ENCODE peak calls at places on chromosomes 5 and 9, in seven cellular contexts. J is adrenal gland, D is uterus, M is upper lobe of right lung, Y is right atrium auricular region, O is endothelial cell, V is epithelial cell of esophagus. H is an unnamed sample.

GRCh38 chr9:72925891-72926290 is 27.0 kb downstream of the ALDH1A1 start:
- DNase-seq in J (no peak), D (no peak), M (no peak), Y (no peak), O (no peak), V (no peak), H (no peak)

GRCh38 chr5:1390333-1390732 is 45.4 kb upstream of the CLPTM1L start:
- DNase-seq in J (no peak), D (no peak), M (no peak), Y (no peak), O (no peak), V (no peak), H (no peak)

GRCh38 chr9:11708899-11709298 is 984.3 kb upstream of the TYRP1 start:
- DNase-seq in J (no peak), D (no peak), M (no peak), Y (no peak), O (no peak), V (no peak), H (no peak)

GRCh38 chr5:91095786-91096380 is 287.2 kb downstream of the ARRDC3 start:
- DNase-seq in J (no peak), D (no peak), M (no peak), Y (no peak), O (no peak), V (no peak), H (no peak)

GRCh38 chr9:117343416-117343815 is 71.4 kb downstream of the ASTN2 start:
- DNase-seq in J (no peak), D (no peak), M (no peak), Y (no peak), O (no peak), V (peak), H (no peak)

GRCh38 chr9:17793713-17794622 is 215.1 kb downstream of the SH3GL2 start:
- DNase-seq in J (peak), D (no peak), M (no peak), Y (no peak), O (no peak), V (peak), H (no peak)

GRCh38 chr5:95861221-95861857 is 38.8 kb upstream of the GLRX start:
- DNase-seq in J (peak), D (peak), M (peak), Y (peak), O (no peak), V (peak), H (no peak)

GRCh38 chr5:38755171-38755570 is 90.6 kb upstream of the OSMR start:
- DNase-seq in J (no peak), D (no peak), M (no peak), Y (no peak), O (no peak), V (peak), H (no peak)

GRCh38 chr5:37198842-37199241 is 50.3 kb downstream of the CPLANE1 start:
- DNase-seq in J (no peak), D (no peak), M (no peak), Y (no peak), O (no peak), V (peak), H (no peak)

GRCh38 chr9:6413365-6414263 is 615 bp downstream of the UHRF2 start:
- DNase-seq in J (no peak), D (no peak), M (peak), Y (no peak), O (peak), V (peak), H (peak)

GRCh38 chr5:126267435-126267834 is 155.8 kb upstream of the GRAMD2B start:
- DNase-seq in J (no peak), D (no peak), M (no peak), Y (no peak), O (no peak), V (peak), H (no peak)

GRCh38 chr5:90017236-90017635 is 392.3 kb downstream of the CETN3 start:
- DNase-seq in J (no peak), D (no peak), M (no peak), Y (no peak), O (no peak), V (no peak), H (no peak)

GRCh38 chr9:90900130-90900529 is 98.5 kb downstream of the SYK start:
- DNase-seq in J (no peak), D (no peak), M (no peak), Y (no peak), O (no peak), V (no peak), H (no peak)

GRCh38 chr5:98309785-98310566 is 463.5 kb upstream of the RGMB start:
- DNase-seq in J (no peak), D (no peak), M (no peak), Y (no peak), O (peak), V (peak), H (peak)

GRCh38 chr5:139635606-139636206 is 12.4 kb upstream of the CXXC5 start:
- DNase-seq in J (peak), D (peak), M (peak), Y (peak), O (peak), V (peak), H (no peak)

GRCh38 chr9:86126998-86127972 is 27.9 kb upstream of the GOLM1 start:
- DNase-seq in J (peak), D (no peak), M (peak), Y (peak), O (peak), V (peak), H (peak)

GRCh38 chr5:109645591-109646236 is 44.0 kb upstream of the MAN2A1 start:
- DNase-seq in J (no peak), D (no peak), M (no peak), Y (no peak), O (no peak), V (no peak), H (peak)

GRCh38 chr9:77486968-77487367 is 161.2 kb downstream of the GNA14 start:
- DNase-seq in J (no peak), D (no peak), M (no peak), Y (no peak), O (no peak), V (peak), H (no peak)

GRCh38 chr9:31916591-31917223 is 467.7 kb upstream of the ACO1 start:
- DNase-seq in J (no peak), D (no peak), M (no peak), Y (no peak), O (peak), V (peak), H (no peak)

GRCh38 chr5:64285188-64286130 is 119.8 kb downstream of the RNF180 start:
- DNase-seq in J (no peak), D (no peak), M (peak), Y (no peak), O (no peak), V (no peak), H (no peak)

GRCh38 chr5:177516601-177517568 is at the start of gene DDX41:
- DNase-seq in J (peak), D (peak), M (peak), Y (peak), O (peak), V (peak), H (peak)
- TF ChIP-seq CTCF in J (no peak), D (no peak), M (no peak), Y (peak), O (no peak), V (no peak), H (no peak)

GRCh38 chr5:72954389-72954788 is 1.5 kb upstream of the FCHO2 start:
- DNase-seq in J (no peak), D (no peak), M (no peak), Y (no peak), O (no peak), V (no peak), H (no peak)

GRCh38 chr5:72949481-72949880 is 6.4 kb upstream of the FCHO2 start:
- DNase-seq in J (no peak), D (no peak), M (no peak), Y (no peak), O (no peak), V (peak), H (no peak)

GRCh38 chr5:72955768-72956323 is at the start of gene FCHO2:
- DNase-seq in J (peak), D (peak), M (peak), Y (peak), O (peak), V (peak), H (peak)

GRCh38 chr5:72955143-72955767 is 586 bp upstream of the FCHO2 start:
- DNase-seq in J (peak), D (no peak), M (peak), Y (peak), O (peak), V (peak), H (no peak)

DNA sequence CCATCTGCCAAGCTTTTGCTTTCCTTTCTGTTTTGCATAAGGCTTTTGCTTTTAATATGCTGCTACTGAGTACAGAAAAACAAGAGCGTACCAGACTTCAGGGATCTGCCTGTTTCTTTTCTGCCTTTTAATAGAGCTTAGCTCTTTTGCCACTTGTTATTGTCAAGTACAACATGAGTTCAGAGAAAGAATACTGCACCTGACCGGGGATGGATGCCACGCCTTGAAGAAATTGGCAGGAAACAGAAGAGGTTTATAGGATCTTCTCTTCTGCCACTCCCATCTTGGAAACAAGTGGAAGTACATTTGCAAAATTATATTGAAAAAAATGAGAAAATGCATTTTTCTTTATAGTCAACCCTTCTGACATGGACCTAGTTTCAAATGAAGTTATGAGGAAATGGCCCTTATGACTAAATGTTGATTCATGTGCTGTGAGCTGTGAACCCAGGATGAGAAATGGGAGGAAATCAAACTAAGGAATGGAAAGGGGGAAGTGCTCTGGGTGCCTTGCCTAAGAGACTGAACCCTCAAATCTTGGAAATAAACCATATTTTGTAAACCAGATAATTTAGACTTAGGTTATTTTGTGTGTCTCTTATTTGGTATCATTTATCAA is 3.9 kb upstream of the FCHO2 start:
- DNase-seq in J (no peak), D (no peak), M (no peak), Y (no peak), O (no peak), V (peak), H (no peak)
- TF ChIP-seq CTCF in J (no peak), D (no peak), M (no peak), Y (no peak), O (no peak), V (no peak), H (no peak)

DNA sequence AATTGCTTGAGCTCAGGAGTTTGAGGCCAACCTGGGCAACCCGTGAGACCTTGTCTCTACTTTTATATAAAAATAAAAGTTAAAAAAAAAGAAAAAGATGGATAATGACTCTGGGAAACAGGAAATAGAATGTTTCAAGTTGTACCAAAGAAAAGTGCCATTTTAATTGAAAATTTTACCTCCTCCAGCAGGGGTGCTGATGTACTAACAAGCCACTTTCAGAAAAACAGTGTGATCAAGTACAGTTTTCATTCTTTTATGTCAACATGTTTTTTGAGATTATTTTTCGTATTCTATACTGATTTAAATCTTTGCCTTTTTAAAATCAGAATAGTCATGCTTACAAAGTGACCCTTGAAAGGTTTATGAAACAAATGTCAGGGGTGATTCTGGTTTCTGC is 30.8 kb downstream of the F2R start:
- DNase-seq in J (no peak), D (no peak), M (no peak), Y (no peak), O (no peak), V (no peak), H (no peak)
- TF ChIP-seq CTCF in J (no peak), D (no peak), M (no peak), Y (no peak), O (no peak), V (no peak), H (peak)

GRCh38 chr5:102931085-102931484 is 176.0 kb downstream of the PAM start:
- DNase-seq in J (no peak), D (no peak), M (no peak), Y (no peak), O (no peak), V (no peak), H (no peak)
- TF ChIP-seq CTCF in J (no peak), D (no peak), M (no peak), Y (no peak), O (no peak), V (no peak), H (no peak)

GRCh38 chr5:119943148-119943547 is 313.8 kb downstream of the FAM170A start:
- DNase-seq in J (no peak), D (no peak), M (no peak), Y (no peak), O (no peak), V (peak), H (no peak)
- TF ChIP-seq CTCF in J (peak), D (no peak), M (peak), Y (peak), O (no peak), V (peak), H (no peak)

H was measured in neural crest cell.